ENCODE peak calls at places on chromosome 15, in five cellular contexts. R, B, G, U and Q are unnamed samples.

GRCh38 chr15:39605146-39605545 is 24.3 kb downstream of the THBS1 start:
- DNase-seq in G (no peak), R (no peak), B (no peak), U (no peak), Q (no peak)

GRCh38 chr15:94655249-94655648 is 423.9 kb downstream of the MCTP2 start:
- DNase-seq in U (no peak), G (no peak), R (no peak), B (no peak), Q (no peak)

GRCh38 chr15:100338247-100338646 is 3.5 kb downstream of the ADAMTS17 start:
- DNase-seq in R (no peak), U (no peak), B (no peak), G (no peak), Q (no peak)

GRCh38 chr15:93046721-93047120 is 42.3 kb downstream of the RGMA start:
- DNase-seq in G (no peak), B (no peak), U (no peak), R (no peak), Q (no peak)

GRCh38 chr15:47998523-47999113 is 122.2 kb upstream of the SLC24A5 start:
- DNase-seq in G (no peak), U (no peak), B (no peak), R (no peak), Q (no peak)

GRCh38 chr15:99719096-99719541 is 14.1 kb downstream of the LYSMD4 start:
- DNase-seq in G (peak; percentile 63), U (no peak), R (no peak), B (peak; percentile 51), Q (no peak)

GRCh38 chr15:101183226-101183925 is 68.5 kb downstream of the CHSY1 start:
- DNase-seq in B (no peak), G (no peak), R (no peak), U (no peak), Q (no peak)

GRCh38 chr15:69298697-69299441 is at the start of gene PAQR5:
- DNase-seq in R (no peak), B (no peak), G (no peak), U (peak; percentile 75), Q (no peak)

GRCh38 chr15:70259640-70260066 is 161.9 kb upstream of the TLE3 start:
- DNase-seq in U (no peak), B (no peak), G (no peak), R (no peak), Q (no peak)

GRCh38 chr15:93451265-93451664 is 362.3 kb upstream of the RGMA start:
- DNase-seq in R (peak; percentile 69), B (no peak), G (no peak), U (no peak), Q (no peak)

GRCh38 chr15:51752918-51753317 is 1.5 kb downstream of the TMOD2 start:
- DNase-seq in B (no peak), R (no peak), G (no peak), U (no peak), Q (no peak)

GRCh38 chr15:65834603-65835282 is 34.5 kb upstream of the RAB11A start:
- DNase-seq in R (no peak), G (no peak), U (no peak), B (no peak), Q (no peak)

GRCh38 chr15:43370310-43370974 is 401 bp downstream of the ZSCAN29 start:
- DNase-seq in G (peak; percentile 13), U (peak; percentile 22), R (peak; percentile 22), B (no peak), Q (no peak)

GRCh38 chr15:29129221-29129620 is 140.4 kb downstream of the NSMCE3 start:
- DNase-seq in U (no peak), R (no peak), G (no peak), B (no peak), Q (no peak)

GRCh38 chr15:57321973-57322601 is 54.2 kb upstream of the CGNL1 start:
- DNase-seq in G (no peak), U (no peak), B (no peak), R (no peak), Q (no peak)

GRCh38 chr15:98555173-98555515 is 93.2 kb upstream of the IGF1R start:
- DNase-seq in G (no peak), B (no peak), R (no peak), U (no peak), Q (no peak)

GRCh38 chr15:59176653-59177444 is 29.8 kb upstream of the LDHAL6B start:
- DNase-seq in B (no peak), R (no peak), U (no peak), G (no peak), Q (no peak)

GRCh38 chr15:75578948-75579908 is at the start of gene PTPN9:
- DNase-seq in G (peak; percentile 58), U (peak; percentile 85), R (peak; percentile 80), B (peak; percentile 33), Q (peak; percentile 45)

GRCh38 chr15:101110681-101111569 is 140.9 kb downstream of the CHSY1 start:
- DNase-seq in G (no peak), U (no peak), R (no peak), B (no peak), Q (no peak)

GRCh38 chr15:97875513-97876285 is 84.8 kb upstream of the ARRDC4 start:
- DNase-seq in G (no peak), U (peak; percentile 28), B (no peak), R (no peak), Q (no peak)

GRCh38 chr15:57340673-57341259 is 35.5 kb upstream of the CGNL1 start:
- DNase-seq in U (peak; percentile 51), B (no peak), R (peak; percentile 41), G (peak; percentile 11), Q (peak; percentile 34)

GRCh38 chr15:99249270-99249817 is at the start of gene TTC23:
- DNase-seq in B (peak; percentile 70), G (peak; percentile 91), R (peak; percentile 29), U (peak; percentile 21), Q (peak; percentile 56)

GRCh38 chr15:92069308-92070244 is 216.1 kb downstream of the SLCO3A1 start:
- DNase-seq in B (peak; percentile 27), U (peak; percentile 32), R (peak; percentile 70), G (peak; percentile 51), Q (peak; percentile 24)

GRCh38 chr15:40357246-40357645 is 773 bp upstream of the DISP2 start:
- DNase-seq in G (no peak), B (no peak), R (no peak), U (peak; percentile 48), Q (no peak)

GRCh38 chr15:73683624-73684536 is at the start of gene CD276:
- DNase-seq in R (peak; percentile 78), U (peak; percentile 73), B (no peak), G (peak; percentile 67), Q (peak; percentile 44)

GRCh38 chr15:96359371-96359771 is 28.9 kb downstream of the NR2F2 start:
- DNase-seq in R (no peak), U (no peak), G (no peak), B (no peak), Q (no peak)

GRCh38 chr15:81357178-81357686 is 16.8 kb downstream of the TMC3 start:
- DNase-seq in G (no peak), B (no peak), U (no peak), R (no peak), Q (no peak)

GRCh38 chr15:100454148-100454547 is 74.6 kb downstream of the CERS3 start:
- DNase-seq in U (no peak), R (no peak), G (no peak), B (no peak), Q (no peak)

GRCh38 chr15:37885651-37886050 is 48.8 kb upstream of the TMCO5A start:
- DNase-seq in B (no peak), G (no peak), R (no peak), U (no peak), Q (no peak)
- TF ChIP-seq CTCF in B (no peak), G (no peak), R (no peak), U (no peak), Q (no peak)

DNA sequence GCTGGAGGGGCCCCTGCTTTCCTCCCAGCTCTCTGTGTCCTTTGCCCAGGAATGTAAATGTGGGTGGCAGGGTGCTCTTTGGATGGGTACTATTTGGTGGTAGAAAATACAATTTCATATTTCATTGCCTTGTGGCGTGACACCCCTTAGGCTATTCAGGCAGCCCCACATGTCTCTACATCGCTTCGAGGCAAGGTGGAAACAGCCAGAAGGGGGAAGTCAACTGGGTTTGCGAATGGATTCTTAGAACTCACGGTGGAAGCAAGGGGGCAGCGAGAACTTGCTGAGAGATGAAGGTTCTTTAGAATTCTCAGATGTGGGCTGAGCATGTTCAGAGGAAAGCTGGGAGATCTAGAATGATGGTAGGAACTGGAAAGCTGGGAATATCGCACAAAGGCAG is 25.3 kb downstream of the PLA2G4D start:
- DNase-seq in G (no peak), B (no peak), U (no peak), R (no peak), Q (no peak)
- TF ChIP-seq CTCF in G (no peak), B (no peak), U (no peak), R (no peak), Q (no peak)

GRCh38 chr15:50355612-50355905 is 561 bp upstream of the GABPB1 start:
- DNase-seq in U (no peak), R (no peak), B (no peak), G (no peak), Q (no peak)

GRCh38 chr15:50355980-50356379 is 982 bp upstream of the GABPB1 start:
- DNase-seq in R (no peak), B (no peak), U (no peak), G (no peak), Q (no peak)

GRCh38 chr15:50353999-50354837 is 780 bp downstream of the GABPB1 start:
- DNase-seq in B (peak; percentile 76), U (peak; percentile 67), R (peak; percentile 47), G (peak; percentile 88), Q (peak; percentile 73)

GRCh38 chr15:50354838-50355611 is at the start of gene GABPB1:
- DNase-seq in G (peak; percentile 86), U (peak; percentile 89), R (peak; percentile 73), B (peak; percentile 88), Q (peak; percentile 90)

DNA sequence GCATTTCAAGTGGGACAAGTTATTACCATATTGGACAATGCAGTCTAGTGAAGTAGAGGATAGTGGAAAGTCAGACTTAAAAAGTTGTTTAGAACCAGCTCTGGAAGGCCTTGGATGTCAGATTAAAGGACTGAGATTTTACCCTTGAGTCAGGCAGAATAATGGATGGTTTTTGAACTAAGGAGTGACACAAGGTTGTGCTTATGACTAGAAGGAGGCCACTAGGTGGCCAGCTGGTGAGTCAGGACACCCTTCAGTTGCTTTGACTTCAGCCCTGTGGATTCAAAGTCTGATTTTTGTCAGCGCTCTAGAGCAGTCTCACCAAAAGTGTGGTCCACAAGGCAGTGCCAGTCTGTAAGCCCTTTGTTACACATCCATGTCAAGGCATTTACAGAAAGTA is 3.8 kb upstream of the GABPB1 start:
- DNase-seq in B (no peak), G (peak; percentile 66), R (no peak), U (peak; percentile 16), Q (no peak)
- TF ChIP-seq CTCF in B (peak; percentile 45), G (peak; percentile 76), R (no peak), U (peak; percentile 37), Q (peak; percentile 48)

DNA sequence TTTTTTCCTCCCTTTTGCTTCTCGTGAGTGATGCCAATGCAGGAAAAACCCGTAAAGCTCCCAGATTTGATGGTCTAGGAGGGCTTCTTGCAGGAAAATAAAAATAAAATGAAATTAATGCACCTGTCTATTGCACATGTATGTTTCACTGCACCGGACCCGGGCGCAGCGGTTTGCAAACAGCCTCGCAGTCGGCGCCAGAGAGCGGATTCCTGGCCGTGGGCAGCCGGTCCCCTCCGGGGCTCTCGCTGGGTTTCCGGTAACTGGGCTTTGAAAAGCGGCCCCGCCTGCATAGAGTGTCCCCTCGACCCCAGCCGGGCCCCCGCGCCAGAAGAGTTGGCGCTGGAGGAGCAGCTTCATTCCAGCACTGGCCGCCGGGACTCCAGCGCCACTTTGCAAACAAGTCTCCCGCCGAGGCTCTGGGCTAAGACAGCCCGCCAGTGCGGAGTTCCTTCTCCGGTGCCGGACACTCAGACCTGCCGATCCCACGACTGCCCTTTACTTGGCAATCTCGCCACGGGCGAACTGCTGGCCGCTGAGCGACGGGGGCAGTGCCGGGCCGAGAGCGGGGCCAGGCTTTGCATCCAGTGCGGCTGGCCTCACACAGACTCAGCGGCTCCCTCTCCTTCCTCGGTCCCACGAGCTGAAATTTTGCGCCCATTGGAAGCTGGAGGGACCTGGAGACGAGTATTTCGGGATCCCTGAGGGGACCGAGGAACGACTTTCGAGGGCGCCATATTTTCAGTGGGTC is 225.9 kb upstream of the C2CD4B start:
- DNase-seq in U (peak; percentile 44), R (peak; percentile 41), G (peak; percentile 35), B (no peak), Q (no peak)
- TF ChIP-seq CTCF in U (no peak), R (no peak), G (no peak), B (peak; percentile 4), Q (no peak)